ENCODE peak calls at places on chromosome 7, in ten cellular contexts. One of them, this sample, is unnamed.

GRCh38 chr7:40880581-40880980 is 745.8 kb downstream of the SUGCT start:
- DNase-seq in T-helper 17 cell: no peak
- DNase-seq in activated CD4-positive, alpha-beta T cell treated with anti-CD3 and anti-CD28 coated beads, Interleukin-2, amount 10 ng/mL, durations not matched to agents 7 days and 5 days: no peak
- DNase-seq in anterior cingulate cortex: no peak
- DNase-seq in IMR-90: no peak
- DNase-seq in BJ: no peak
- DNase-seq in A549: no peak
- DNase-seq in fibroblast of the aortic adventitia: peak
- DNase-seq in NCI-H774: no peak
- DNase-seq in left cardiac atrium: no peak
- DNase-seq in this sample: no peak

GRCh38 chr7:28533731-28534531 is 121.6 kb downstream of the CREB5 start:
- DNase-seq in fibroblast of the aortic adventitia: peak
- DNase-seq in T-helper 17 cell: no peak
- DNase-seq in anterior cingulate cortex: peak
- DNase-seq in left cardiac atrium: peak
- DNase-seq in BJ: no peak
- DNase-seq in IMR-90: peak
- DNase-seq in A549: peak
- DNase-seq in activated CD4-positive, alpha-beta T cell treated with anti-CD3 and anti-CD28 coated beads, Interleukin-2, amount 10 ng/mL, durations not matched to agents 7 days and 5 days: no peak
- DNase-seq in NCI-H774: no peak
- DNase-seq in this sample: no peak

GRCh38 chr7:6446977-6447588 is 671 bp downstream of the DAGLB start:
- DNase-seq in BJ: peak
- DNase-seq in A549: peak
- DNase-seq in anterior cingulate cortex: peak
- DNase-seq in fibroblast of the aortic adventitia: peak
- DNase-seq in T-helper 17 cell: no peak
- DNase-seq in left cardiac atrium: peak
- DNase-seq in activated CD4-positive, alpha-beta T cell treated with anti-CD3 and anti-CD28 coated beads, Interleukin-2, amount 10 ng/mL, durations not matched to agents 7 days and 5 days: peak
- DNase-seq in IMR-90: peak
- DNase-seq in NCI-H774: peak
- DNase-seq in this sample: peak

GRCh38 chr7:44161371-44161770 is 20.2 kb upstream of the MYL7 start:
- DNase-seq in fibroblast of the aortic adventitia: no peak
- DNase-seq in BJ: no peak
- DNase-seq in activated CD4-positive, alpha-beta T cell treated with anti-CD3 and anti-CD28 coated beads, Interleukin-2, amount 10 ng/mL, durations not matched to agents 7 days and 5 days: no peak
- DNase-seq in T-helper 17 cell: no peak
- DNase-seq in IMR-90: no peak
- DNase-seq in left cardiac atrium: no peak
- DNase-seq in anterior cingulate cortex: no peak
- DNase-seq in A549: no peak
- DNase-seq in NCI-H774: no peak
- DNase-seq in this sample: no peak

GRCh38 chr7:75968561-75969001 is 25.8 kb downstream of the TMEM120A start:
- DNase-seq in NCI-H774: no peak
- DNase-seq in A549: no peak
- DNase-seq in anterior cingulate cortex: peak
- DNase-seq in BJ: no peak
- DNase-seq in left cardiac atrium: no peak
- DNase-seq in IMR-90: no peak
- DNase-seq in T-helper 17 cell: no peak
- DNase-seq in activated CD4-positive, alpha-beta T cell treated with anti-CD3 and anti-CD28 coated beads, Interleukin-2, amount 10 ng/mL, durations not matched to agents 7 days and 5 days: no peak
- DNase-seq in fibroblast of the aortic adventitia: no peak
- DNase-seq in this sample: no peak

GRCh38 chr7:136890379-136890778 is 21.9 kb downstream of the CHRM2 start:
- DNase-seq in fibroblast of the aortic adventitia: no peak
- DNase-seq in activated CD4-positive, alpha-beta T cell treated with anti-CD3 and anti-CD28 coated beads, Interleukin-2, amount 10 ng/mL, durations not matched to agents 7 days and 5 days: no peak
- DNase-seq in T-helper 17 cell: no peak
- DNase-seq in anterior cingulate cortex: no peak
- DNase-seq in NCI-H774: no peak
- DNase-seq in left cardiac atrium: no peak
- DNase-seq in A549: no peak
- DNase-seq in BJ: no peak
- DNase-seq in IMR-90: peak
- DNase-seq in this sample: no peak

GRCh38 chr7:134351424-134351823 is 34.7 kb upstream of the SLC35B4 start:
- DNase-seq in IMR-90: no peak
- DNase-seq in fibroblast of the aortic adventitia: no peak
- DNase-seq in BJ: no peak
- DNase-seq in anterior cingulate cortex: peak
- DNase-seq in T-helper 17 cell: no peak
- DNase-seq in activated CD4-positive, alpha-beta T cell treated with anti-CD3 and anti-CD28 coated beads, Interleukin-2, amount 10 ng/mL, durations not matched to agents 7 days and 5 days: no peak
- DNase-seq in left cardiac atrium: no peak
- DNase-seq in NCI-H774: no peak
- DNase-seq in A549: no peak
- DNase-seq in this sample: no peak

GRCh38 chr7:29106128-29106988 is 40.0 kb downstream of the CPVL start:
- DNase-seq in anterior cingulate cortex: no peak
- DNase-seq in BJ: no peak
- DNase-seq in IMR-90: peak
- DNase-seq in left cardiac atrium: no peak
- DNase-seq in activated CD4-positive, alpha-beta T cell treated with anti-CD3 and anti-CD28 coated beads, Interleukin-2, amount 10 ng/mL, durations not matched to agents 7 days and 5 days: peak
- DNase-seq in NCI-H774: peak
- DNase-seq in T-helper 17 cell: no peak
- DNase-seq in A549: peak
- DNase-seq in fibroblast of the aortic adventitia: peak
- DNase-seq in this sample: peak

GRCh38 chr7:107874605-107875446 is 16.2 kb upstream of the DLD start:
- DNase-seq in activated CD4-positive, alpha-beta T cell treated with anti-CD3 and anti-CD28 coated beads, Interleukin-2, amount 10 ng/mL, durations not matched to agents 7 days and 5 days: peak
- DNase-seq in NCI-H774: peak
- DNase-seq in anterior cingulate cortex: no peak
- DNase-seq in left cardiac atrium: no peak
- DNase-seq in T-helper 17 cell: peak
- DNase-seq in IMR-90: peak
- DNase-seq in fibroblast of the aortic adventitia: peak
- DNase-seq in BJ: no peak
- DNase-seq in A549: peak
- DNase-seq in this sample: peak

GRCh38 chr7:119256446-119257131 is 1016.4 kb upstream of the KCND2 start:
- DNase-seq in IMR-90: no peak
- DNase-seq in BJ: no peak
- DNase-seq in left cardiac atrium: no peak
- DNase-seq in anterior cingulate cortex: no peak
- DNase-seq in T-helper 17 cell: no peak
- DNase-seq in A549: no peak
- DNase-seq in NCI-H774: peak
- DNase-seq in fibroblast of the aortic adventitia: no peak
- DNase-seq in activated CD4-positive, alpha-beta T cell treated with anti-CD3 and anti-CD28 coated beads, Interleukin-2, amount 10 ng/mL, durations not matched to agents 7 days and 5 days: no peak
- DNase-seq in this sample: no peak

GRCh38 chr7:151717918-151718317 is 159.0 kb downstream of the PRKAG2 start:
- DNase-seq in BJ: no peak
- DNase-seq in NCI-H774: no peak
- DNase-seq in left cardiac atrium: no peak
- DNase-seq in A549: no peak
- DNase-seq in anterior cingulate cortex: no peak
- DNase-seq in activated CD4-positive, alpha-beta T cell treated with anti-CD3 and anti-CD28 coated beads, Interleukin-2, amount 10 ng/mL, durations not matched to agents 7 days and 5 days: no peak
- DNase-seq in IMR-90: no peak
- DNase-seq in fibroblast of the aortic adventitia: no peak
- DNase-seq in T-helper 17 cell: no peak
- DNase-seq in this sample: no peak

GRCh38 chr7:10237306-10237705 is 736.4 kb upstream of the PHF14 start:
- DNase-seq in A549: peak
- DNase-seq in fibroblast of the aortic adventitia: no peak
- DNase-seq in left cardiac atrium: no peak
- DNase-seq in BJ: no peak
- DNase-seq in NCI-H774: no peak
- DNase-seq in anterior cingulate cortex: no peak
- DNase-seq in T-helper 17 cell: no peak
- DNase-seq in IMR-90: no peak
- DNase-seq in activated CD4-positive, alpha-beta T cell treated with anti-CD3 and anti-CD28 coated beads, Interleukin-2, amount 10 ng/mL, durations not matched to agents 7 days and 5 days: no peak
- DNase-seq in this sample: no peak

GRCh38 chr7:74420006-74420405 is 33.7 kb upstream of the GTF2IRD1 start:
- DNase-seq in T-helper 17 cell: no peak
- DNase-seq in BJ: no peak
- DNase-seq in A549: no peak
- DNase-seq in activated CD4-positive, alpha-beta T cell treated with anti-CD3 and anti-CD28 coated beads, Interleukin-2, amount 10 ng/mL, durations not matched to agents 7 days and 5 days: no peak
- DNase-seq in anterior cingulate cortex: no peak
- DNase-seq in fibroblast of the aortic adventitia: no peak
- DNase-seq in NCI-H774: no peak
- DNase-seq in left cardiac atrium: no peak
- DNase-seq in IMR-90: no peak
- DNase-seq in this sample: no peak

GRCh38 chr7:37341033-37341630 is 107.5 kb downstream of the ELMO1 start:
- DNase-seq in T-helper 17 cell: no peak
- DNase-seq in A549: no peak
- DNase-seq in activated CD4-positive, alpha-beta T cell treated with anti-CD3 and anti-CD28 coated beads, Interleukin-2, amount 10 ng/mL, durations not matched to agents 7 days and 5 days: no peak
- DNase-seq in left cardiac atrium: no peak
- DNase-seq in BJ: no peak
- DNase-seq in IMR-90: no peak
- DNase-seq in fibroblast of the aortic adventitia: no peak
- DNase-seq in NCI-H774: no peak
- DNase-seq in anterior cingulate cortex: no peak
- DNase-seq in this sample: no peak

GRCh38 chr7:90298145-90299038 is 22.7 kb downstream of the FAM237B start:
- DNase-seq in NCI-H774: no peak
- DNase-seq in BJ: peak
- DNase-seq in anterior cingulate cortex: no peak
- DNase-seq in T-helper 17 cell: no peak
- DNase-seq in A549: peak
- DNase-seq in fibroblast of the aortic adventitia: peak
- DNase-seq in IMR-90: peak
- DNase-seq in activated CD4-positive, alpha-beta T cell treated with anti-CD3 and anti-CD28 coated beads, Interleukin-2, amount 10 ng/mL, durations not matched to agents 7 days and 5 days: no peak
- DNase-seq in left cardiac atrium: no peak
- DNase-seq in this sample: no peak

GRCh38 chr7:67692425-67692824 is 695.8 kb downstream of the TYW1 start:
- DNase-seq in activated CD4-positive, alpha-beta T cell treated with anti-CD3 and anti-CD28 coated beads, Interleukin-2, amount 10 ng/mL, durations not matched to agents 7 days and 5 days: no peak
- DNase-seq in left cardiac atrium: no peak
- DNase-seq in IMR-90: no peak
- DNase-seq in A549: peak
- DNase-seq in fibroblast of the aortic adventitia: no peak
- DNase-seq in T-helper 17 cell: no peak
- DNase-seq in NCI-H774: peak
- DNase-seq in BJ: no peak
- DNase-seq in anterior cingulate cortex: no peak
- DNase-seq in this sample: no peak

GRCh38 chr7:94335586-94335985 is 59.1 kb upstream of the COL1A2 start:
- DNase-seq in NCI-H774: no peak
- DNase-seq in anterior cingulate cortex: no peak
- DNase-seq in fibroblast of the aortic adventitia: no peak
- DNase-seq in activated CD4-positive, alpha-beta T cell treated with anti-CD3 and anti-CD28 coated beads, Interleukin-2, amount 10 ng/mL, durations not matched to agents 7 days and 5 days: no peak
- DNase-seq in left cardiac atrium: no peak
- DNase-seq in IMR-90: peak
- DNase-seq in A549: no peak
- DNase-seq in BJ: no peak
- DNase-seq in T-helper 17 cell: no peak
- DNase-seq in this sample: no peak

GRCh38 chr7:54931532-54931931 is 87.3 kb upstream of the EGFR start:
- DNase-seq in activated CD4-positive, alpha-beta T cell treated with anti-CD3 and anti-CD28 coated beads, Interleukin-2, amount 10 ng/mL, durations not matched to agents 7 days and 5 days: no peak
- DNase-seq in IMR-90: no peak
- DNase-seq in BJ: no peak
- DNase-seq in NCI-H774: no peak
- DNase-seq in T-helper 17 cell: no peak
- DNase-seq in anterior cingulate cortex: no peak
- DNase-seq in left cardiac atrium: no peak
- DNase-seq in A549: no peak
- DNase-seq in fibroblast of the aortic adventitia: no peak
- DNase-seq in this sample: no peak

GRCh38 chr7:127884066-127884559 is 147.1 kb downstream of the LRRC4 start:
- DNase-seq in IMR-90: no peak
- DNase-seq in fibroblast of the aortic adventitia: no peak
- DNase-seq in A549: no peak
- DNase-seq in activated CD4-positive, alpha-beta T cell treated with anti-CD3 and anti-CD28 coated beads, Interleukin-2, amount 10 ng/mL, durations not matched to agents 7 days and 5 days: no peak
- DNase-seq in NCI-H774: no peak
- DNase-seq in anterior cingulate cortex: no peak
- DNase-seq in BJ: no peak
- DNase-seq in left cardiac atrium: peak
- DNase-seq in T-helper 17 cell: no peak
- DNase-seq in this sample: no peak

GRCh38 chr7:133372337-133372736 is 119.5 kb downstream of the EXOC4 start:
- DNase-seq in T-helper 17 cell: no peak
- DNase-seq in left cardiac atrium: no peak
- DNase-seq in fibroblast of the aortic adventitia: no peak
- DNase-seq in A549: no peak
- DNase-seq in NCI-H774: no peak
- DNase-seq in IMR-90: no peak
- DNase-seq in anterior cingulate cortex: no peak
- DNase-seq in activated CD4-positive, alpha-beta T cell treated with anti-CD3 and anti-CD28 coated beads, Interleukin-2, amount 10 ng/mL, durations not matched to agents 7 days and 5 days: no peak
- DNase-seq in BJ: no peak
- DNase-seq in this sample: no peak

GRCh38 chr7:48421357-48421756 is 250.1 kb downstream of the ABCA13 start:
- DNase-seq in A549: no peak
- DNase-seq in NCI-H774: no peak
- DNase-seq in left cardiac atrium: no peak
- DNase-seq in BJ: no peak
- DNase-seq in IMR-90: peak
- DNase-seq in activated CD4-positive, alpha-beta T cell treated with anti-CD3 and anti-CD28 coated beads, Interleukin-2, amount 10 ng/mL, durations not matched to agents 7 days and 5 days: no peak
- DNase-seq in T-helper 17 cell: no peak
- DNase-seq in anterior cingulate cortex: no peak
- DNase-seq in fibroblast of the aortic adventitia: no peak
- DNase-seq in this sample: no peak

GRCh38 chr7:42151309-42151708 is 85.7 kb downstream of the GLI3 start:
- DNase-seq in NCI-H774: no peak
- DNase-seq in T-helper 17 cell: no peak
- DNase-seq in BJ: no peak
- DNase-seq in A549: no peak
- DNase-seq in activated CD4-positive, alpha-beta T cell treated with anti-CD3 and anti-CD28 coated beads, Interleukin-2, amount 10 ng/mL, durations not matched to agents 7 days and 5 days: no peak
- DNase-seq in fibroblast of the aortic adventitia: peak
- DNase-seq in IMR-90: peak
- DNase-seq in anterior cingulate cortex: peak
- DNase-seq in left cardiac atrium: no peak
- DNase-seq in this sample: no peak

GRCh38 chr7:131057524-131058065 is 270.1 kb upstream of the MKLN1 start:
- DNase-seq in activated CD4-positive, alpha-beta T cell treated with anti-CD3 and anti-CD28 coated beads, Interleukin-2, amount 10 ng/mL, durations not matched to agents 7 days and 5 days: peak
- DNase-seq in T-helper 17 cell: no peak
- DNase-seq in IMR-90: no peak
- DNase-seq in NCI-H774: no peak
- DNase-seq in left cardiac atrium: no peak
- DNase-seq in fibroblast of the aortic adventitia: no peak
- DNase-seq in A549: no peak
- DNase-seq in anterior cingulate cortex: no peak
- DNase-seq in BJ: no peak
- DNase-seq in this sample: peak

GRCh38 chr7:111980721-111981120 is 225.5 kb downstream of the DOCK4 start:
- DNase-seq in activated CD4-positive, alpha-beta T cell treated with anti-CD3 and anti-CD28 coated beads, Interleukin-2, amount 10 ng/mL, durations not matched to agents 7 days and 5 days: no peak
- DNase-seq in left cardiac atrium: no peak
- DNase-seq in IMR-90: no peak
- DNase-seq in T-helper 17 cell: no peak
- DNase-seq in BJ: no peak
- DNase-seq in fibroblast of the aortic adventitia: no peak
- DNase-seq in A549: no peak
- DNase-seq in anterior cingulate cortex: no peak
- DNase-seq in NCI-H774: no peak
- DNase-seq in this sample: no peak

GRCh38 chr7:133950856-133951255 is 176.3 kb upstream of the LRGUK start:
- DNase-seq in BJ: no peak
- DNase-seq in left cardiac atrium: no peak
- DNase-seq in anterior cingulate cortex: no peak
- DNase-seq in fibroblast of the aortic adventitia: no peak
- DNase-seq in IMR-90: no peak
- DNase-seq in NCI-H774: no peak
- DNase-seq in A549: no peak
- DNase-seq in activated CD4-positive, alpha-beta T cell treated with anti-CD3 and anti-CD28 coated beads, Interleukin-2, amount 10 ng/mL, durations not matched to agents 7 days and 5 days: no peak
- DNase-seq in T-helper 17 cell: no peak
- DNase-seq in this sample: no peak

This sample was measured in activated CD8-positive, alpha-beta T cell treated with anti-CD3 and anti-CD28 coated beads, Interleukin-2, amount 10 ng/mL, durations not matched to agents 7 days and 5 days.